ENCODE peak calls at places on chromosomes 5 and 9, in nine cellular contexts. M is transverse colon, V is AG09319, W is cardiac muscle cell, B is GM12865, L is tibial nerve, O is GM20000, N is IMR-90, F is neural crest cell. H is an unnamed sample.

GRCh38 chr5:107542428-107542827 is 128.3 kb downstream of the EFNA5 start:
- DNase-seq in W (no peak), M (peak), L (peak), O (peak), F (no peak), B (peak), N (peak), V (peak), H (no peak)

GRCh38 chr9:98034593-98035546 is 21.7 kb upstream of the NANS start:
- DNase-seq in M (peak), L (peak), B (peak), N (peak), V (peak), W (peak), F (peak), O (peak), H (no peak)

GRCh38 chr9:121767176-121767769 is 115.8 kb downstream of the DAB2IP start:
- DNase-seq in M (no peak), L (no peak), N (peak), O (no peak), B (no peak), F (no peak), V (no peak), W (no peak), H (no peak)

GRCh38 chr5:96776606-96777005 is 31.1 kb downstream of the ERAP1 start:
- DNase-seq in N (no peak), L (no peak), V (no peak), B (no peak), F (no peak), W (no peak), M (no peak), O (no peak), H (no peak)

GRCh38 chr5:68544091-68544655 is 328.6 kb downstream of the PIK3R1 start:
- DNase-seq in L (no peak), F (no peak), B (no peak), O (no peak), M (no peak), V (no peak), N (no peak), W (no peak), H (no peak)

GRCh38 chr9:121942866-121943265 is 150.2 kb downstream of the TTLL11 start:
- DNase-seq in O (no peak), M (no peak), N (no peak), V (no peak), W (no peak), F (no peak), L (no peak), B (no peak), H (no peak)

GRCh38 chr9:88310310-88310980 is 77.8 kb upstream of the SPIN1 start:
- DNase-seq in B (no peak), V (no peak), M (peak), W (no peak), O (no peak), F (no peak), L (no peak), N (peak), H (peak)

GRCh38 chr5:177403826-177404640 is 3.6 kb upstream of the PFN3 start:
- DNase-seq in O (peak), L (peak), F (peak), W (peak), B (peak), M (peak), N (peak), V (no peak), H (no peak)

GRCh38 chr9:129981180-129981907 is 61.6 kb downstream of the FNBP1 start:
- DNase-seq in B (no peak), M (peak), N (no peak), F (no peak), W (no peak), L (peak), O (no peak), V (no peak), H (no peak)

GRCh38 chr5:57776035-57776434 is 293.4 kb upstream of the ACTBL2 start:
- DNase-seq in W (no peak), N (peak), B (no peak), M (no peak), O (no peak), V (no peak), F (no peak), L (no peak), H (no peak)

GRCh38 chr9:33785914-33786313 is 9.4 kb upstream of the PRSS3 start:
- DNase-seq in N (peak), M (no peak), L (no peak), V (no peak), F (no peak), W (no peak), O (no peak), B (peak), H (no peak)

GRCh38 chr5:32156635-32157034 is 17.5 kb downstream of the GOLPH3 start:
- DNase-seq in M (no peak), V (no peak), F (no peak), O (no peak), L (no peak), W (no peak), B (no peak), N (no peak), H (no peak)

GRCh38 chr5:172453986-172454354 is 355 bp downstream of the SH3PXD2B start:
- DNase-seq in L (no peak), N (no peak), V (no peak), O (peak), F (peak), M (peak), W (no peak), B (no peak), H (no peak)

GRCh38 chr5:122694884-122695283 is 80.0 kb upstream of the SNX2 start:
- DNase-seq in N (no peak), F (no peak), V (no peak), M (no peak), L (no peak), O (no peak), W (no peak), B (no peak), H (no peak)

GRCh38 chr5:100826133-100826532 is 76.9 kb downstream of the ST8SIA4 start:
- DNase-seq in F (no peak), V (no peak), O (no peak), W (no peak), L (no peak), B (peak), M (no peak), N (no peak), H (no peak)

GRCh38 chr5:146703899-146704298 is 174.7 kb downstream of the PPP2R2B start:
- DNase-seq in O (no peak), M (no peak), N (no peak), B (no peak), F (no peak), W (no peak), V (no peak), L (no peak), H (no peak)

GRCh38 chr9:136235171-136235570 is 10.4 kb downstream of the QSOX2 start:
- DNase-seq in V (no peak), W (no peak), B (no peak), M (no peak), L (no peak), N (no peak), O (no peak), F (no peak), H (no peak)

GRCh38 chr5:53091304-53091703 is 18.3 kb downstream of the MOCS2 start:
- DNase-seq in F (no peak), O (no peak), B (no peak), W (no peak), M (no peak), V (peak), N (peak), L (no peak), H (no peak)
- TF ChIP-seq CTCF in F (no peak), O (no peak), B (no peak), W (no peak), M (no peak), V (peak), N (no peak), L (no peak), H (peak)

DNA sequence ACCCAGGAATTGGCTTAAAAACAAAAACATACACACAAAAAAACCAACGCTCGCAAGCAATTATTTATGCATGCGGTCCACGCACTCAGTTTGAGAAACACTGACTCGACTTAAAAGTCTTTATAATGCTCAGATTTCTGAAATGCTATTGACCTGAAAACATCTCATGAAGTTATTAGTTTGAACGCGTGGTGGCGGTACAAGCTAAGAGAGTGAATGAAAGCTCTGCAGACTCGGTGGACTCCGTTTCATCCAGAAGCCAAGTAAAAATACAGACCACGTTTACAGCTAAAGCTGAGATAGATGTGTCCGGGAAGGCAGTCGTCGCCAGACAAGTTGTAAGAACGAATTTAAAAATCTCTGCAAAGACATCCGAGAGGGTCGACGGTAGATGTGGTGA is at the start of gene PCDHB6:
- DNase-seq in F (no peak), B (no peak), W (no peak), O (no peak), L (no peak), M (no peak), N (peak), V (no peak), H (no peak)
- TF ChIP-seq CTCF in F (no peak), B (no peak), W (peak), O (no peak), L (no peak), M (no peak), N (no peak), V (no peak), H (no peak)

GRCh38 chr9:116335392-116335791 is 181.8 kb downstream of the PAPPA start:
- DNase-seq in F (no peak), B (no peak), V (no peak), O (no peak), W (no peak), M (no peak), N (no peak), L (no peak), H (no peak)

GRCh38 chr9:116334581-116335150 is 181.1 kb downstream of the PAPPA start:
- DNase-seq in W (no peak), F (peak), B (no peak), L (no peak), M (no peak), N (no peak), O (no peak), V (no peak), H (no peak)

GRCh38 chr9:116340270-116340669 is 186.7 kb downstream of the PAPPA start:
- DNase-seq in L (no peak), V (no peak), B (no peak), N (no peak), W (no peak), F (no peak), O (no peak), M (no peak), H (no peak)

GRCh38 chr9:116336133-116336862 is 182.7 kb downstream of the PAPPA start:
- DNase-seq in B (no peak), N (peak), V (no peak), O (no peak), W (no peak), L (no peak), F (no peak), M (no peak), H (no peak)

DNA sequence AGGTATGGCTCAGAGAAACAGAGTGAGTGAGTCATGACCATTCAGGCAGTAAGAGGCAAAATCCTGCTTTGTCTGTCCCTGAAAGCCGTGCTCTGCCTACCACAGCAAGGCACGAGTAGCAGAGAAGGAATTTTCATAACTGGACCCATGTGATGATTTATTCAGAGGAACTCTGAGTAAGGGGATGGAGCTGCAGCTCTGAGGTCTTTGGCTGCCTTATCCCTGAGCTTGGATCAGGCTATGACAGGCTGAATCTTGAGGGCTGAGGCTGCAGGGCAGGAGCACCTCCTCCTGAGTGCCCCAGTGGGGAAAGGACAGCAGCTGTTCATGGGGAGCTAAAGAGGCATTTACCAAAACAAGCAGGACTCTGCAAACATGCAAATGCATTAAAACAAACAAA is 183.4 kb downstream of the PAPPA start:
- DNase-seq in M (no peak), V (no peak), F (no peak), N (peak), O (no peak), B (no peak), W (no peak), L (no peak), H (no peak)
- TF ChIP-seq CTCF in M (no peak), V (no peak), F (no peak), N (no peak), O (no peak), B (no peak), W (no peak), L (no peak), H (no peak)

DNA sequence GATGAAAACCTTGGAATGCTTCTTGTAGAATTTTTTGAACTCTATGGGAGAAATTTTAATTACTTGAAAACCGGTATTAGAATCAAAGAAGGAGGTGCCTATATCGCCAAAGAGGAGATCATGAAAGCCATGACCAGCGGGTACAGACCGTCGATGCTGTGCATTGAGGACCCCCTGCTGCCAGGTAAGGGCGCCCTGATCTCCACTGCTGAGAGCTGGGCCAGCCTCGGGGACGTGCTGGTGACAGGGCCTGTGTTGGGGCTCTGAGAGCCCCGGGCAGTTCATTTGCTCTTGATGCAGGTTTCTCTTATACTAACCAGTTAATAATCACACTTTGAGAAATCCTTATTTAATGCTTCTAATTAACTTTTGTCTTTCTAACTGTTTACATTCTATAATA is 33.0 kb downstream of the TENT4A start:
- DNase-seq in O (no peak), V (no peak), L (no peak), M (no peak), N (no peak), B (no peak), F (no peak), W (no peak), H (no peak)
- TF ChIP-seq CTCF in O (no peak), V (no peak), L (no peak), M (no peak), N (no peak), B (no peak), F (no peak), W (no peak), H (no peak)

GRCh38 chr9:22005083-22005699 is 3.9 kb downstream of the CDKN2B start:
- DNase-seq in M (no peak), F (no peak), N (peak), W (peak), V (no peak), B (peak), L (no peak), O (no peak), H (no peak)
- TF ChIP-seq CTCF in M (no peak), F (peak), N (no peak), W (no peak), V (no peak), B (peak), L (no peak), O (no peak), H (no peak)

GRCh38 chr9:69658987-69659677 is 13.0 kb downstream of the APBA1 start:
- DNase-seq in O (no peak), V (no peak), F (no peak), M (no peak), W (no peak), N (no peak), B (no peak), L (no peak), H (no peak)

GRCh38 chr9:69660304-69660703 is 11.9 kb downstream of the APBA1 start:
- DNase-seq in M (no peak), L (no peak), W (no peak), O (no peak), F (no peak), B (no peak), V (no peak), N (no peak), H (no peak)

GRCh38 chr9:69653261-69653660 is 18.9 kb downstream of the APBA1 start:
- DNase-seq in F (no peak), O (no peak), N (no peak), M (no peak), B (no peak), V (no peak), L (no peak), W (no peak), H (no peak)

GRCh38 chr9:69657269-69657668 is 14.9 kb downstream of the APBA1 start:
- DNase-seq in W (no peak), B (no peak), N (peak), L (no peak), M (no peak), V (no peak), O (no peak), F (no peak), H (no peak)

GRCh38 chr9:69655065-69655464 is 17.1 kb downstream of the APBA1 start:
- DNase-seq in L (no peak), M (no peak), N (no peak), V (no peak), O (no peak), W (no peak), F (no peak), B (no peak), H (no peak)
- TF ChIP-seq CTCF in L (no peak), M (no peak), N (no peak), V (no peak), O (no peak), W (no peak), F (peak), B (no peak), H (peak)